ENCODE peak calls at places on chromosome 21, in four cellular contexts. Q is HAP-1, C is esophagus squamous epithelium, E is pancreas. J is an unnamed sample. For H3K4me1, the result is how much of the 10 kb centered on the place peaks cover.

GRCh38 chr21:19122371-19122770 is 718.8 kb upstream of the TMPRSS15 start:
- DNase-seq in Q (no peak), C (no peak), E (no peak), J (no peak)

GRCh38 chr21:33266784-33267135 is 593 bp downstream of the IL10RB start:
- DNase-seq in Q (no peak), C (no peak), E (no peak), J (peak)

GRCh38 chr21:35521293-35521692 is 472.2 kb upstream of the RUNX1 start:
- DNase-seq in Q (no peak), C (no peak), E (no peak), J (no peak)

GRCh38 chr21:27507695-27508094 is 540.8 kb upstream of the ADAMTS5 start:
- DNase-seq in Q (no peak), C (no peak), E (no peak), J (no peak)

GRCh38 chr21:41643246-41643966 is 123.4 kb downstream of the RIPK4 start:
- DNase-seq in Q (no peak), C (no peak), E (no peak), J (no peak)

GRCh38 chr21:32463889-32464300 is 51.4 kb downstream of the EVA1C start:
- DNase-seq in Q (no peak), C (no peak), E (no peak), J (no peak)

GRCh38 chr21:34761758-34762330 is 93.0 kb downstream of the CLIC6 start:
- DNase-seq in Q (no peak), C (no peak), E (no peak), J (no peak)

GRCh38 chr21:15741510-15741909 is 11.7 kb downstream of the USP25 start:
- DNase-seq in Q (no peak), C (no peak), E (no peak), J (no peak)

GRCh38 chr21:25307489-25307888 is 299.8 kb downstream of the MRPL39 start:
- DNase-seq in Q (no peak), C (no peak), E (no peak), J (no peak)

GRCh38 chr21:44263221-44263671 is 1.5 kb upstream of the DNMT3L start:
- DNase-seq in Q (peak), C (no peak), E (peak), J (no peak)

GRCh38 chr21:22764222-22764621 is 1766.0 kb downstream of the NCAM2 start:
- DNase-seq in Q (no peak), C (no peak), E (no peak), J (no peak)

GRCh38 chr21:20822559-20823133 is 175.6 kb upstream of the NCAM2 start:
- DNase-seq in Q (no peak), C (no peak), E (no peak), J (no peak)

GRCh38 chr21:45322231-45322959 is 34.7 kb upstream of the POFUT2 start:
- DNase-seq in Q (no peak), C (no peak), E (peak), J (peak)

GRCh38 chr21:15687208-15687607 is 42.6 kb upstream of the USP25 start:
- DNase-seq in Q (no peak), C (no peak), E (no peak), J (no peak)

GRCh38 chr21:35649186-35649585 is 411.1 kb downstream of the SETD4 start:
- DNase-seq in Q (no peak), C (no peak), E (no peak), J (no peak)

GRCh38 chr21:45471229-45472052 is 66.5 kb downstream of the COL18A1 start:
- DNase-seq in Q (no peak), C (no peak), E (peak), J (peak)

GRCh38 chr21:25369524-25370300 is 237.6 kb downstream of the MRPL39 start:
- DNase-seq in Q (no peak), C (no peak), E (no peak), J (no peak)

GRCh38 chr21:21801921-21802320 is 803.7 kb downstream of the NCAM2 start:
- DNase-seq in Q (no peak), C (no peak), E (no peak), J (no peak)

GRCh38 chr21:44949161-44950015 is 9.6 kb downstream of the SLX9 start:
- DNase-seq in Q (peak), C (no peak), E (peak), J (peak)

GRCh38 chr21:22561946-22562345 is 1563.7 kb downstream of the NCAM2 start:
- DNase-seq in Q (no peak), C (no peak), E (peak), J (no peak)

GRCh38 chr21:32562426-32562825 is 22.9 kb downstream of the TCP10L start:
- DNase-seq in Q (peak), C (no peak), E (no peak), J (no peak)

GRCh38 chr21:31253684-31254083 is 90.4 kb downstream of the TIAM1 start:
- DNase-seq in Q (no peak), C (no peak), E (no peak), J (no peak)

GRCh38 chr21:31255036-31255435 is 89.0 kb downstream of the TIAM1 start:
- DNase-seq in Q (no peak), C (no peak), E (no peak), J (no peak)

GRCh38 chr21:31255846-31256395 is 88.1 kb downstream of the TIAM1 start:
- DNase-seq in Q (no peak), C (no peak), E (no peak), J (no peak)

GRCh38 chr21:31252611-31253010 is 91.5 kb downstream of the TIAM1 start:
- DNase-seq in Q (no peak), C (no peak), E (no peak), J (no peak)

DNA sequence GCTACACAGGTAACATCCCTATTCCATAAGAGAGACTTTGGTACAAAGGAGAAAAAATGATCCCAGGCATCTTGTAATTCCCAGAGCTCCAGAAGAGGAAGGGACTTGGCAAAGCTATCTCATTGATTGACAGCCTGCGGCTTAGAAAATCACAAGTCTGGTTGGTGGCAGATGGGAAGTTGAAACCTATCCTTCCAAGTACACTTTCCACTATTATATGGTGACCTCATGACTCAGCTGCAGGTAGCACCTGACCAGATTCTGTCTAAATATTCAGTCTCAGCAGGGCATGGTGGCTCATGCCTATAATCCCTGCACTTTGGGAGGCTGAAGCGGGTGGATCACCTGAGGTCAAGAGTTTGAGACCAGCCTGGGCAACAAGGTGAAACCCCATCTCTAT is 89.9 kb downstream of the TIAM1 start:
- DNase-seq in Q (no peak), C (no peak), E (no peak), J (no peak)
- H3K4me1 ChIP-seq in Q (under half), C (under half), E (under half), J (under half)

DNA sequence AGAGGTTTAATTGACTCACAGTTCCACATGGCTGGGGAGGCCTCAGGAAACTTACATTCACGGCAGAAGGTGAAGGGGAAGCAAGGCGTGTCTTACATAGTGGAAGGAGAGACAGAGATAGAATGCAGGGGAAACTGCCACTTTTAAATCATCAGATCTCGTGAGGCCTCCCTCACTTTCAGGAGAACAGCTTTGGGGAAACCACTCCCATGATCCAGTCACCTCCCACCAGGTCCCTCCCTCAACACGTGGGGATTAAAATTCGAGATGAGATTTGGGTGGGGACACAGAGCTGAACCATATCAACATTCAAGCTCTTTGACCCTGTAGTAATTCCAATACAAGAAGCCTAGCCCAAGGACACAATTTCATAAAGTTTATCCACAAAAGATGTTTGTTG is 13.7 kb downstream of the PIGP start:
- DNase-seq in Q (no peak), C (no peak), E (no peak), J (no peak)
- H3K4me1 ChIP-seq in Q (under half), C (under half), E (under half), J (under half)

GRCh38 chr21:42670058-42670830 is 16.8 kb downstream of the PDE9A start:
- DNase-seq in Q (no peak), C (no peak), E (no peak), J (no peak)
- H3K4me1 ChIP-seq in Q (under half), C (under half), E (under half), J (under half)

DNA sequence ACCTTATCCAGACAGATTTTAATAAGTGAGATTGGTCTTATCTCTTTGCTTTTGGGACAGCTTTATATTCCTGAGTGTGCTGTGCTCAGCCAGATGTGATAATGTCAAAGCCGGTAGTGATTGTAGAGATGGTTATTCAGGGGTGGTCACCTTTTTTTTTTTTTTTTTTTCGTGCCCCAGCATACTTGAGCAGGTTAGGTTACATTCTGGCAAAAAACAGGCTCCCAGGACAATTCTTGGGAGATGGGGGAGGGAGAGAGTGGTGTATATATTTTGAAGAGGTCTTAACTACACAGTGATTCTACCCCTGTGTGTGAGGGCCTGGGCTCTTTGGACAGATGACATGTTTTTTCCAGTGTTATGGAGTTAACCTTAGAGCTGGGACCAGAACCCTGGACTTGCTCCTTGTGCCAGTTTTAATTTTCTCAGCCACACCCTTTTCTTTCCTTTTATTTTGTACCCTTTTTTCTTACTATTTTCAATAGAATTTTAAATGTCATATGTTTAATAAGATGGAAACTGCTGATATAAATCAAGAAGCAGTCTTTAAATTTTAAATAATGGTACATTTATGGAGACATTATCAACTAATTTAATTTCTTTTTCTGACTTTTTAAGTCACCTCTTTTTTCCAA is 88.4 kb downstream of the DYRK1A start:
- DNase-seq in Q (no peak), C (no peak), E (no peak), J (no peak)
- H3K4me1 ChIP-seq in Q (under half), C (half or more), E (under half), J (under half)

GRCh38 chr21:14569026-14569425 is 22.9 kb upstream of the SAMSN1 start:
- DNase-seq in Q (no peak), C (no peak), E (no peak), J (no peak)
- H3K4me1 ChIP-seq in Q (under half), C (under half), E (under half), J (under half)

DNA sequence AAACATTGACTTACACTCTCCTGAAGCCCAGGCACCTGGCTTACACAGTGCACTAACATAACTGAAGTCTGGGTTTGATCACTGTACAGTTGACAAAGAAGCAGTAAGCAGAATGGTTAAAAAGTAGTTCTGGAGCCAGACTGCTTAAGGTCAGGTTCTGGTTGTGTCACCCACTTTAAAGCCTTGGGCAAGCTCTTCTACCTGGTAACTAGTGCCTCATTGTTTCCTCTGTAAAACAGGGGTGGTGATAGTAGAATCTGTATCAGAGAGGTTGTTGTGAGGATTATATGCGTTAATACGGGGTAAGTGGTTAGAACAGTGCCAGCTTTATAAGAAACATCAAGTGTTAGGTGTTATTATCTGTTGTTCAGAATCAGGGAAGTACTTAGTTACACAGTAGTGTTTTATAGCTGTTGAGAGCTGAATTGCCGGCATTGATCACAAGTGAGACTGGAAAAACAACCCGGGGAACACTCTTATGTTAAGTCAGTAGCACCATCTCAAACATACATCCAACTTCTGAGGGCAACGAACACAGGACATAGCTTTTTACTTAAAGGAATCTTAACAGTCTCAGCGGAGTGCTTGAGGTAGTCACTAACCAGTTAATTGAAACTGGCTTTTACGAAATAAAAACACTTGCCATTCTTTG is 3.7 kb downstream of the BACH1 start:
- DNase-seq in Q (no peak), C (no peak), E (no peak), J (no peak)
- H3K4me1 ChIP-seq in Q (under half), C (half or more), E (under half), J (under half)

GRCh38 chr21:38308010-38308784 is 51.4 kb downstream of the KCNJ15 start:
- DNase-seq in Q (no peak), C (no peak), E (no peak), J (no peak)
- H3K4me1 ChIP-seq in Q (under half), C (under half), E (under half), J (under half)